ENCODE peak calls at places on chromosomes 7 and 10, in ten cellular contexts. H is lower lobe of right lung, I is lung, X is GM23338, A is sigmoid colon, B is upper lobe of right lung, Y is psoas muscle, D is hepatocyte, V is prostate gland, R is right atrium auricular region. J is an unnamed sample. For H3K27me3, the result is how much of the 10 kb centered on the place peaks cover.

GRCh38 chr7:93361853-93362252 is 129.7 kb downstream of the VPS50 start:
- DNase-seq in X (no peak), B (no peak), D (no peak), I (no peak), V (no peak), R (no peak), A (no peak), H (no peak), Y (no peak), J (no peak)

GRCh38 chr10:49187950-49188761 is at the start of gene TMEM273:
- DNase-seq in A (peak), H (peak), I (peak), R (peak), B (peak), V (no peak), D (no peak), Y (peak), X (no peak), J (peak)

GRCh38 chr7:99624487-99624886 is 7.7 kb downstream of the ZSCAN25 start:
- DNase-seq in Y (peak), R (peak), B (no peak), A (no peak), X (no peak), V (no peak), D (no peak), I (no peak), H (no peak), J (no peak)

GRCh38 chr10:74333174-74333573 is 182.2 kb downstream of the ADK start:
- DNase-seq in A (no peak), B (no peak), V (no peak), I (no peak), Y (no peak), X (no peak), D (no peak), R (no peak), H (no peak), J (no peak)

GRCh38 chr10:110216240-110216639 is 8.8 kb downstream of the MXI1 start:
- DNase-seq in V (no peak), H (no peak), D (no peak), R (no peak), A (no peak), X (no peak), B (no peak), Y (no peak), I (no peak), J (no peak)

GRCh38 chr10:30747633-30748032 is 118.1 kb upstream of the LYZL2 start:
- DNase-seq in D (peak), V (no peak), R (no peak), A (no peak), I (no peak), X (no peak), Y (no peak), B (no peak), H (no peak), J (no peak)

GRCh38 chr10:68153473-68154210 is 44.4 kb downstream of the MYPN start:
- DNase-seq in V (no peak), X (peak), B (no peak), I (peak), H (no peak), A (no peak), D (peak), Y (no peak), R (peak), J (peak)

GRCh38 chr7:51276967-51277366 is 39.6 kb downstream of the COBL start:
- DNase-seq in I (no peak), D (no peak), X (no peak), R (no peak), A (no peak), B (peak), V (no peak), H (no peak), Y (no peak), J (no peak)

GRCh38 chr10:133440633-133441285 is 13.0 kb upstream of the SCART1 start:
- DNase-seq in D (peak), X (no peak), I (peak), B (peak), Y (no peak), R (peak), H (no peak), A (peak), V (no peak), J (no peak)

GRCh38 chr7:97002555-97003261 is 2.6 kb upstream of the DLX6 start:
- DNase-seq in A (no peak), X (peak), B (no peak), Y (no peak), V (no peak), H (no peak), R (no peak), D (no peak), I (no peak), J (no peak)

GRCh38 chr7:107967420-107967819 is 35.5 kb downstream of the LAMB1 start:
- DNase-seq in X (no peak), V (no peak), I (no peak), A (no peak), R (no peak), Y (no peak), D (no peak), H (no peak), B (no peak), J (no peak)

GRCh38 chr7:149286811-149287400 is 24.9 kb downstream of the ZNF783 start:
- DNase-seq in A (no peak), V (no peak), R (no peak), I (no peak), X (no peak), Y (no peak), H (no peak), B (no peak), D (no peak), J (no peak)

GRCh38 chr10:69810097-69810496 is 8.4 kb downstream of the COL13A1 start:
- DNase-seq in V (no peak), H (no peak), X (no peak), A (no peak), Y (no peak), D (no peak), I (no peak), R (no peak), B (no peak), J (no peak)

GRCh38 chr10:94315975-94316464 is 46.7 kb downstream of the NOC3L start:
- DNase-seq in A (no peak), R (no peak), B (no peak), H (no peak), X (no peak), D (peak), Y (no peak), V (no peak), I (no peak), J (no peak)

GRCh38 chr10:12431453-12432101 is 82.2 kb downstream of the CAMK1D start:
- DNase-seq in X (no peak), I (no peak), B (no peak), Y (peak), H (no peak), A (peak), R (no peak), V (no peak), D (no peak), J (no peak)

GRCh38 chr10:30580241-30580640 is 49.3 kb downstream of the LYZL2 start:
- DNase-seq in X (no peak), D (no peak), B (no peak), Y (no peak), A (no peak), H (no peak), I (no peak), R (no peak), V (no peak), J (no peak)

GRCh38 chr7:11701829-11702560 is 130.0 kb downstream of the THSD7A start:
- DNase-seq in R (no peak), H (no peak), D (no peak), I (no peak), B (no peak), X (peak), V (no peak), A (no peak), Y (no peak), J (no peak)

GRCh38 chr7:131564640-131565039 is 8.2 kb upstream of the PODXL start:
- DNase-seq in R (no peak), Y (no peak), D (no peak), A (no peak), I (no peak), B (no peak), H (no peak), X (no peak), V (no peak), J (peak)

GRCh38 chr10:68251625-68252275 is 19.8 kb upstream of the ATOH7 start:
- DNase-seq in H (no peak), I (no peak), Y (no peak), A (no peak), R (no peak), D (no peak), X (no peak), V (no peak), B (no peak), J (no peak)

GRCh38 chr10:1183746-1184145 is 127.6 kb downstream of the WDR37 start:
- DNase-seq in H (peak), B (peak), I (no peak), X (no peak), V (no peak), D (no peak), A (peak), Y (no peak), R (no peak), J (no peak)

GRCh38 chr7:115851291-115851690 is 179.3 kb downstream of the TFEC start:
- DNase-seq in H (no peak), A (no peak), X (peak), R (no peak), V (no peak), Y (no peak), I (no peak), B (no peak), D (peak), J (peak)

GRCh38 chr10:132533571-132534260 is 3.9 kb upstream of the INPP5A start:
- DNase-seq in I (no peak), D (no peak), R (no peak), H (peak), B (no peak), X (no peak), A (peak), V (no peak), Y (peak), J (no peak)

GRCh38 chr10:62056660-62057059 is 155.2 kb downstream of the ARID5B start:
- DNase-seq in X (no peak), V (no peak), R (no peak), Y (no peak), A (no peak), I (no peak), D (no peak), B (no peak), H (no peak), J (no peak)

GRCh38 chr7:18806177-18806576 is 310.6 kb downstream of the HDAC9 start:
- DNase-seq in R (no peak), V (no peak), X (peak), D (no peak), I (no peak), B (no peak), A (no peak), Y (no peak), H (no peak), J (no peak)

GRCh38 chr7:18803880-18804279 is 308.3 kb downstream of the HDAC9 start:
- DNase-seq in B (no peak), H (no peak), I (no peak), V (no peak), A (no peak), R (no peak), D (no peak), Y (no peak), X (no peak), J (no peak)

GRCh38 chr7:18808026-18808425 is 309.4 kb downstream of the TWIST1 start:
- DNase-seq in H (no peak), V (no peak), Y (no peak), X (no peak), B (no peak), D (no peak), I (no peak), R (no peak), A (no peak), J (no peak)
- H3K27me3 ChIP-seq in H (under half), V (under half), Y (under half), X (under half), B (under half), D (under half), I (under half), R (under half), A (under half), J (under half)

DNA sequence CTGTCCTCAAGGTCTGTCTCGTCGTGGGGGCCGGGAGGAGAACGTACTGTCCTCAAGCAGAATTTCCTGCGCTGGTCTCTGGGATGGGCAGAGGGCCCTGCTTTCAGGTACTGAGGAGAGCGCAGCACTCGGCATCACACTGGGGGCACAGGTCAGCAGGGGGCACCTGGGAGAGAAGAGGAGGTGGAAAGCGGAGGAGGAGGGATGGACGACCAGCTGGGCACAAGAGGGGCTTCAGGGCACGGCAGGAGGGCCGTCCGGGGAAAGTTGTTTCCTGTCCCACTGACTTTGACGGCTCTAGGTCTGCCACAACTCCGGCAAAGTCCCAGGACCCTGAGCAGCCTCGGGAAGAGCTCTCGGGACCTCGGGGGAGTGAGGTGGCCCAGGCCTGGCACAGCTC is 536.9 kb downstream of the DNAJB6 start:
- DNase-seq in Y (no peak), A (no peak), R (no peak), B (peak), V (no peak), I (no peak), D (no peak), H (no peak), X (no peak), J (no peak)
- H3K27ac ChIP-seq in Y (no peak), A (no peak), R (no peak), B (no peak), V (no peak), I (no peak), D (no peak), H (no peak), X (no peak), J (no peak)

GRCh38 chr10:43695321-43695720 is 46.6 kb upstream of the ZNF32 start:
- DNase-seq in R (no peak), H (no peak), D (no peak), Y (no peak), A (no peak), I (no peak), X (no peak), B (no peak), V (no peak), J (no peak)
- H3K27me3 ChIP-seq in R (under half), H (under half), D (under half), Y (under half), A (under half), I (under half), X (under half), B (under half), V (under half), J (under half)

GRCh38 chr10:77591238-77591880 is 46.2 kb downstream of the KCNMA1 start:
- DNase-seq in V (no peak), D (no peak), I (no peak), Y (no peak), R (no peak), H (no peak), X (no peak), B (no peak), A (no peak), J (no peak)

GRCh38 chr10:77586719-77587423 is 50.7 kb downstream of the KCNMA1 start:
- DNase-seq in X (no peak), D (peak), A (peak), Y (peak), R (no peak), H (peak), I (peak), V (peak), B (no peak), J (no peak)

GRCh38 chr10:77587424-77587806 is 50.2 kb downstream of the KCNMA1 start:
- DNase-seq in R (no peak), V (no peak), A (peak), B (no peak), I (no peak), X (no peak), Y (no peak), D (peak), H (no peak), J (no peak)

GRCh38 chr10:77590344-77591237 is 47.0 kb downstream of the KCNMA1 start:
- DNase-seq in D (no peak), H (no peak), I (no peak), V (no peak), B (no peak), X (no peak), R (no peak), A (peak), Y (peak), J (no peak)

DNA sequence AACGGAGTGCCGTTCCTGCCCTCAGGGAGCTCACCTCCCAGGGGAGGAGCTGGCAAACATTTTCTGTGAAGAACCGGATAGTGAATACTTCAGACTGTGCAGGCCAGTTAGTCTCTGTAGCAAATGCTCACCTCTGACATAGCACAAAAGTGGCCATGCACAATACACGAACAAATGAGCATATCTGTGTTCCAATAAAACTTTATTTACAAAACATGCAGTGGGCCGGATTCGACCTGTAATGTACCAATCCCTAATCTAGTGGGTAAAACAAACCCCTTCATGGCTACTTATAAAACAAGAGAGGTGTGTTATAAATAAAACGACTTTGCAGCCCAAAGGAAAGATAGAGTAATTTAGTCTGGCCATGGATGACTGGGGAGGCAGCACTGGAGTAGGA is 48.7 kb downstream of the KCNMA1 start:
- DNase-seq in R (no peak), Y (no peak), I (no peak), D (no peak), A (peak), V (no peak), X (no peak), B (no peak), H (no peak), J (no peak)
- H3K27ac ChIP-seq in R (no peak), Y (peak), I (no peak), D (no peak), A (peak), V (no peak), X (no peak), B (no peak), H (no peak), J (no peak)

DNA sequence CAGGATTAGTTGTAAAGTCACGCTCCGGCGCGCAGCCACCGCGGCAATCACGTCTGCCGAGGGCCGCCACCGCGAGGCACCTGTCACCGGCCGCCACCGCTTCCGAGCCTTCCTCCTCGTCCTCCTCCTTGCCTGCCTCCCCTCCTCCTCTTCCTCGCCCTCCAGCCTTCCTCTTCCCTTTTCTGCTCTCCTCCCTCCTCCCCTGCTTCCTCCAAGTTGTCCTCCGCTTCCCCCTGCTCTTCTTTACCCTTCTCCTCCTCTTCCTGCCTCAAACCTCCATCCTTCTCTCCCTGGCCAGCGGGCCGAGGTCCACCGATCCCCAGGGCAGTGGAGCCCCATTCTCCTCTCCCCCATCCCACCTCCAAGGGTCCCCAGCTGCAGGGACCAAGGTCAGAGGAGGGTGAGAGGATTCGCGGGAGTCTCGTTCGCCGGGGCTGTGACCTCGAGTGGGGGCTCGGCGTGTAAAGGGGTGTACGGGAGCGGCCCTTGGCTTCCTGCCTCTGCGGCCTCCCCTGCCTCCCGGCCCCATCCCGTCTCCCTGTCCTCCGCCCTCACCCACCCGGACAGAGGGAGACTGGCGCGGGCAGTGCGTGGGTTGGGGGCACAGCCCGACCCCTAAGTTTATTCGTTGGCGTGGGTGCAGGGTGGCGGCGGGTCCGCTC is 89.5 kb upstream of the PAX2 start:
- DNase-seq in V (no peak), D (no peak), X (no peak), A (no peak), R (no peak), B (no peak), Y (no peak), H (no peak), I (no peak), J (no peak)
- H3K27me3 ChIP-seq in V (half or more), D (half or more), X (half or more), A (half or more), R (half or more), B (half or more), Y (half or more), H (half or more), I (under half), J (under half)

GRCh38 chr7:88244287-88244686 is 24.4 kb upstream of the SRI start:
- DNase-seq in A (no peak), I (no peak), H (no peak), V (no peak), B (no peak), D (no peak), X (no peak), R (no peak), Y (no peak), J (no peak)

GRCh38 chr7:88243345-88243909 is 23.6 kb upstream of the SRI start:
- DNase-seq in I (no peak), Y (no peak), A (no peak), X (peak), D (peak), H (no peak), B (no peak), V (peak), R (no peak), J (peak)

GRCh38 chr7:88239852-88240251 is 20.0 kb upstream of the SRI start:
- DNase-seq in R (no peak), X (no peak), V (no peak), A (no peak), I (no peak), B (no peak), Y (no peak), D (no peak), H (no peak), J (no peak)
- H3K27ac ChIP-seq in R (no peak), X (no peak), V (no peak), A (no peak), I (no peak), B (no peak), Y (no peak), D (no peak), H (no peak), J (no peak)

DNA sequence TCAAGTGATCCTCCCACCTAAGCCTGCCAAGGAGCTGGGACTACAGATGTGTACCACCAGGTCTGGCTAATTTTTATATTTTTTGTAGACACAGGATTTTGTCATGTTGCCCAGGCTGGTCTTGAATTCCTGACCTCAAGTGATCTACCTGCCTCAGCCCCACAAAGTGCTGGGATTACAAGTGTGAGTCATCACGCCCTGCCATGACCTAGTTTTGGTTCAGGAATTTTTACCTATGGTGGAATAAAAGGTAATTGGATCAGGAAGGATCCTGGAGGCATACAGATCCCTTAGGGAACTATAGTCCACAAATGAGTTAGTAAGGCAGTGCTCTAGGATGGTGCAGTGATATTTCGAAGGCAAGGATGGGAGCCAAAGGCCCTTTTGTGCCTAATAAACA is 717.9 kb downstream of the PHTF2 start:
- DNase-seq in D (no peak), R (no peak), H (no peak), A (no peak), Y (no peak), B (no peak), X (no peak), I (no peak), V (no peak), J (no peak)
- H3K27me3 ChIP-seq in D (under half), R (under half), H (under half), A (under half), Y (under half), B (under half), X (under half), I (under half), V (under half), J (under half)

DNA sequence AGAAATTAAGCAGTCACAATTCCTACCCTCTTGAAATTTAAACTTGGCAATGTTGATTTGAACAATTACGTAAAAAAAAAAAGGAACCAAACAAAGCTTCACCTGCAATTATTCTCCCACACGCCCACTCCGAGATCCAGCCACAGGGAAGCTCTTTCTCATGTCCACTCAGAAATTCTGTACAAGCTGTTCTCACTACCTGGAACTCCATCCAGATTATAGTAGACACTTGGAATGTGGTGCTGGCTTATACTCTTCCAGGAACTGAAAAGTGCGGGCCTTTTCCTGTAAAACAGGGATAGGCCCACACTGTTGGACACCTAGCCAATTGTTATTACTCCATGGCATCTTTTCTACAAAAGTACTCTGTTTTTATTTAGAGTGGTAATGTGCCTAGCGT is 20.3 kb upstream of the TOMM7 start:
- DNase-seq in D (no peak), A (peak), V (no peak), R (no peak), B (no peak), X (no peak), Y (no peak), H (no peak), I (no peak), J (no peak)
- H3K27ac ChIP-seq in D (no peak), A (peak), V (no peak), R (peak), B (no peak), X (peak), Y (peak), H (no peak), I (no peak), J (no peak)